ENCODE peak calls at places on chromosomes 12 and 14, in eight cellular contexts. L is activated B cell treated with CpG ODN at 0.5 μM for 24 hours, E is fibroblast of pulmonary artery, U is progenitor cell of endocrine pancreas, X is cardiac fibroblast, H is PC-3, P is nephron progenitor cell, G is endothelial cell of umbilical vein. Y is an unnamed sample.

GRCh38 chr14:22588419-22589095 is 467 bp downstream of the DAD1 start:
- DNase-seq in P (no peak), X (no peak), H (no peak), G (no peak), L (no peak), E (no peak), U (no peak), Y (no peak)

GRCh38 chr12:91404362-91404899 is 221.8 kb upstream of the DCN start:
- DNase-seq in H (no peak), U (no peak), L (no peak), G (no peak), E (no peak), P (no peak), X (no peak), Y (no peak)

GRCh38 chr12:120971299-120972180 is 6.8 kb upstream of the HNF1A start:
- DNase-seq in L (no peak), E (peak; percentile 79), X (peak; percentile 78), U (no peak), P (no peak), H (peak; percentile 83), G (peak; percentile 58), Y (peak; percentile 69)

GRCh38 chr12:51005671-51006070 is 20.5 kb downstream of the SLC11A2 start:
- DNase-seq in L (no peak), P (no peak), G (no peak), X (no peak), E (no peak), U (no peak), H (peak; percentile 88), Y (no peak)

GRCh38 chr14:104316121-104316722 is 177.8 kb downstream of the KIF26A start:
- DNase-seq in G (no peak), P (no peak), X (no peak), U (no peak), L (peak; percentile 10), E (no peak), H (no peak), Y (no peak)

GRCh38 chr12:77406131-77406905 is 340.9 kb upstream of the E2F7 start:
- DNase-seq in U (no peak), E (no peak), G (no peak), H (no peak), L (no peak), X (no peak), P (no peak), Y (no peak)

GRCh38 chr14:96202441-96203094 is 2.1 kb upstream of the BDKRB2 start:
- DNase-seq in H (no peak), E (no peak), X (no peak), P (no peak), U (no peak), G (no peak), L (no peak), Y (no peak)

GRCh38 chr12:22002430-22002829 is 43.6 kb upstream of the CMAS start:
- DNase-seq in H (no peak), L (no peak), G (no peak), P (no peak), U (no peak), X (no peak), E (no peak), Y (no peak)

GRCh38 chr12:98644433-98644711 is 216 bp downstream of the IKBIP start:
- DNase-seq in G (no peak), H (no peak), P (no peak), U (peak; percentile 52), E (no peak), X (no peak), L (no peak), Y (no peak)

GRCh38 chr14:24801024-24801423 is 167.0 kb upstream of the GZMB start:
- DNase-seq in X (no peak), P (no peak), H (no peak), L (no peak), U (no peak), G (no peak), E (no peak), Y (no peak)

GRCh38 chr14:63134801-63135200 is 69.4 kb upstream of the RHOJ start:
- DNase-seq in H (peak; percentile 48), E (peak; percentile 34), U (no peak), G (peak; percentile 15), X (peak; percentile 11), P (no peak), L (no peak), Y (peak; percentile 40)
- TF ChIP-seq CTCF in H (peak; percentile 58), E (peak; percentile 45), U (peak; percentile 66), G (peak; percentile 11), X (peak; percentile 48), P (peak; percentile 60), L (no peak), Y (peak; percentile 17)

GRCh38 chr12:106769078-106769477 is 5.4 kb upstream of the RIC8B start:
- DNase-seq in H (no peak), L (no peak), G (no peak), U (no peak), E (peak; percentile 70), P (no peak), X (peak; percentile 66), Y (peak; percentile 8)

GRCh38 chr12:106767206-106767605 is 7.3 kb upstream of the RIC8B start:
- DNase-seq in G (no peak), H (no peak), E (no peak), X (no peak), L (no peak), P (no peak), U (no peak), Y (no peak)

GRCh38 chr12:106766393-106766826 is 8.1 kb upstream of the RIC8B start:
- DNase-seq in E (peak; percentile 79), G (peak; percentile 70), U (no peak), P (no peak), X (peak; percentile 89), L (no peak), H (no peak), Y (peak; percentile 10)

GRCh38 chr12:106767954-106768501 is 6.5 kb upstream of the RIC8B start:
- DNase-seq in U (no peak), H (no peak), E (peak; percentile 64), L (no peak), G (no peak), P (peak; percentile 49), X (peak; percentile 84), Y (no peak)

DNA sequence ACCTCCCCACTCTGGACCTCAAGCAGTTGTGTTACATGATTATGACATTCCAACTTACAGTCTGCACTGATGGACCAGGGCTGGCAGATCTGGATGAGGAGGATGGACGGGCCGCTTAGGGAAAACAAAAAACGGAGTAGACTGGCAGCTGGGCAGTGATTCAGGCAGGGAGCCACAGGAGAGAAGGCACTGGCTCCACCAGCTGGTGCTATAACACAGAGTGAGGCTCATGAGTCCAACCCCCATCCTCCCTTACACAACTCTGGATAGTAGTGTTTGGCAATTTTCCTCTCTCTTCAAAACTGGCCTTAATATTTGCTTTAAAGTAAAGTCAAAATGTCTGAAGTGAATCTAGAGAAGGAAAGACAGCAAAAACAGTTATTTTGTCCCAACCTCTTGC is 9.7 kb upstream of the RIC8B start:
- DNase-seq in X (peak; percentile 78), G (no peak), P (no peak), L (no peak), H (no peak), U (no peak), E (peak; percentile 68), Y (peak; percentile 26)
- TF ChIP-seq CTCF in X (peak; percentile 8), G (no peak), P (no peak), L (no peak), H (no peak), U (no peak), E (peak; percentile 24), Y (no peak)

GRCh38 chr12:2812290-2813213 is at the start of gene ITFG2:
- DNase-seq in L (peak; percentile 88), X (peak; percentile 98), E (peak; percentile 98), H (peak; percentile 95), P (peak; percentile 97), U (peak; percentile 98), G (peak; percentile 98), Y (peak; percentile 99)

GRCh38 chr12:2813214-2813554 is 716 bp downstream of the ITFG2 start:
- DNase-seq in L (no peak), P (no peak), G (no peak), X (no peak), E (no peak), H (no peak), U (no peak), Y (no peak)

GRCh38 chr12:2811791-2812190 is 677 bp upstream of the ITFG2 start:
- DNase-seq in G (no peak), E (no peak), U (no peak), H (no peak), L (no peak), P (no peak), X (no peak), Y (no peak)

DNA sequence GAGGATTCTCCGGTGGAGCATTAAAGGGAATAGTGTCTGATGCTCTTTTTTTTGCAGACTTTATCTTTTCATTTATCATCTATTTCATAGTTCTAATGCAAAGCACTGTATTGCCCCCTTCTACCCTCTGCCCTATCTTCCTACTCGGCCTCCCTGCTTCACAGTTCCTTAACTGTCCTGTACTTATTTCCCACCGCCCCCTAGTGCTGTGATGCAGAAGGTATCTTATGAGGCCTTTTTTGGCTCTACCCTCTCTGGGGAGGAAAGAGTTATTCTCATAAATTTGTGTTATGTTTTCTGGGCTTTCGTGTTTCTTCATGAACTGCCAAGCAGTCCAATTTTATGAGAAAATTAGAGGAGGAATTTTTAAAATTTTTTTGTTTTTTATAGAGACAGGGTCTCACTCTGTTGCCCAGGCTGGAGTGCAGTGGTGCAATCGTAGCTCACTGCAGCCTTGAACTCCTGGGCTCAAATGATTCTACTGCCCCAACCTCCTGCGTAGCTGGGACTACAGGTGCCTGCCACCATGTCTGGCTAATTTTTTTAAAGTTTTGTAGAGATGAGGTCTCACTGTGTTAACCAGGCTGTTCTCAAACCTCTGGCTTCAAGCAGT is 1.2 kb downstream of the ITFG2 start:
- DNase-seq in X (peak; percentile 83), L (no peak), U (no peak), E (peak; percentile 75), H (peak; percentile 63), G (peak; percentile 63), P (peak; percentile 56), Y (peak; percentile 81)
- TF ChIP-seq CTCF in X (peak; percentile 81), L (peak; percentile 26), U (peak; percentile 76), E (peak; percentile 88), H (peak; percentile 73), G (peak; percentile 62), P (peak; percentile 67), Y (peak; percentile 55)

GRCh38 chr12:90062799-90063198 is 354.2 kb upstream of the ATP2B1 start:
- DNase-seq in P (no peak), E (no peak), H (peak; percentile 30), G (no peak), X (no peak), L (no peak), U (no peak), Y (no peak)
- TF ChIP-seq CTCF in P (no peak), E (no peak), H (peak; percentile 22), G (no peak), X (no peak), L (no peak), U (no peak), Y (no peak)

DNA sequence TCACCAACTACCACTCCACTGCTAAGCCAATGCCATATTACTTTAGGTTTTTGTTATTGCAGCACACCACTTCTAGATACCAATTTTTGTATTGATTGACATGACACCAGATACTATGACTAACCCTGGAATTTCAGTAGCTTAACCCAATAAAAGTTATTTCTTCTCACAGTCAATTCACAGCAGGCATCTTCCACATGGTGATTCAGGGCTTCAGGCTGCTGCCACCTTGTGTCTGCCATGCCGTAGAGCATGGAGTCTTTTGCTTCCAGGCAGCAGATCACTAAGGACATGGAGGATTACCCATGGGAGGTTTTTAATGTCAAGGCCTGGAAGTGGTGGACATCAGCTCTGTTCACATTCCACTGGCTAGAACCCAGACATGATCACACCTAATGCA is 56.4 kb upstream of the LTA4H start:
- DNase-seq in L (no peak), H (peak; percentile 40), U (no peak), X (no peak), G (no peak), E (no peak), P (no peak), Y (peak; percentile 30)
- TF ChIP-seq CTCF in L (no peak), H (peak; percentile 59), U (no peak), X (no peak), G (no peak), E (no peak), P (no peak), Y (no peak)